ENCODE peak calls at places on chromosomes 2 and 18, in five cellular contexts. B, R, F, Y and M are unnamed samples.

GRCh38 chr2:7010376-7010775 is 93.2 kb downstream of the RNF144A start:
- DNase-seq in Y (no peak), R (no peak), F (no peak), B (no peak), M (no peak)

GRCh38 chr2:144071461-144071860 is 448.5 kb downstream of the ZEB2 start:
- DNase-seq in B (no peak), F (no peak), Y (no peak), R (no peak), M (no peak)

GRCh38 chr18:2494921-2495320 is 76.4 kb downstream of the METTL4 start:
- DNase-seq in Y (no peak), F (no peak), B (no peak), R (no peak), M (no peak)

GRCh38 chr2:24907106-24907505 is 12.9 kb downstream of the ADCY3 start:
- DNase-seq in R (no peak), B (peak), F (no peak), Y (no peak), M (no peak)

GRCh38 chr18:5895886-5896740 is 791 bp upstream of the TMEM200C start:
- DNase-seq in B (no peak), R (peak), Y (no peak), F (no peak), M (peak)

GRCh38 chr2:239905306-239905705 is 119.8 kb downstream of the NDUFA10 start:
- DNase-seq in B (no peak), Y (no peak), R (peak), F (no peak), M (no peak)

GRCh38 chr2:49972699-49973098 is 818.4 kb upstream of the FSHR start:
- DNase-seq in Y (no peak), R (peak), F (no peak), B (no peak), M (no peak)

GRCh38 chr2:21773168-21773567 is 649.4 kb downstream of the TDRD15 start:
- DNase-seq in B (no peak), Y (no peak), F (no peak), R (no peak), M (no peak)

GRCh38 chr2:126864861-126865260 is 33.8 kb upstream of the TEX51 start:
- DNase-seq in F (no peak), R (no peak), B (no peak), Y (peak), M (no peak)

GRCh38 chr2:71531522-71532047 is 78.2 kb downstream of the DYSF start:
- DNase-seq in F (peak), Y (peak), B (peak), R (no peak), M (no peak)

GRCh38 chr2:85786865-85787264 is 33.1 kb downstream of the ATOH8 start:
- DNase-seq in R (no peak), Y (no peak), F (no peak), B (no peak), M (peak)

GRCh38 chr2:19361325-19361990 is 3.0 kb upstream of the OSR1 start:
- DNase-seq in Y (no peak), F (no peak), B (no peak), R (peak), M (peak)

GRCh38 chr2:85613717-85614515 is 2.0 kb upstream of the C2orf68 start:
- DNase-seq in B (no peak), R (no peak), Y (no peak), F (no peak), M (no peak)